ENCODE peak calls at places on chromosomes 7 and 10, in four cellular contexts. X is spleen, B is HCT116, Q is stomach. G is an unnamed sample.

GRCh38 chr7:66150471-66150870 is 35.8 kb downstream of the CRCP start:
- DNase-seq in X (no peak), B (no peak), Q (no peak), G (no peak)

GRCh38 chr10:102064503-102064867 is 664 bp upstream of the HPS6 start:
- DNase-seq in X (no peak), B (no peak), Q (no peak), G (no peak)

GRCh38 chr7:148847815-148848726 is 36.0 kb downstream of the EZH2 start:
- DNase-seq in X (no peak), B (no peak), Q (no peak), G (no peak)

GRCh38 chr10:12703141-12703540 is 298.4 kb downstream of the CCDC3 start:
- DNase-seq in X (no peak), B (no peak), Q (no peak), G (no peak)

GRCh38 chr10:96374639-96374984 is 15.8 kb upstream of the OPALIN start:
- DNase-seq in X (no peak), B (no peak), Q (no peak), G (no peak)

GRCh38 chr10:102310356-102311024 is 65.2 kb downstream of the GBF1 start:
- DNase-seq in X (no peak), B (peak), Q (no peak), G (no peak)

GRCh38 chr10:23408330-23408976 is 30.4 kb upstream of the OTUD1 start:
- DNase-seq in X (no peak), B (no peak), Q (no peak), G (no peak)

GRCh38 chr10:31143331-31143935 is 111.8 kb upstream of the ZNF438 start:
- DNase-seq in X (no peak), B (no peak), Q (no peak), G (no peak)

GRCh38 chr7:100575206-100575631 is 1.5 kb upstream of the SAP25 start:
- DNase-seq in X (no peak), B (no peak), Q (no peak), G (no peak)

GRCh38 chr10:64376169-64376568 is 855.0 kb downstream of the REEP3 start:
- DNase-seq in X (no peak), B (no peak), Q (no peak), G (no peak)

GRCh38 chr7:124246262-124246863 is 213.5 kb upstream of the TMEM229A start:
- DNase-seq in X (no peak), B (no peak), Q (no peak), G (no peak)

GRCh38 chr10:60348982-60349381 is 40.7 kb downstream of the ANK3 start:
- DNase-seq in X (no peak), B (no peak), Q (no peak), G (no peak)

GRCh38 chr7:4531236-4531635 is 150.9 kb upstream of the FOXK1 start:
- DNase-seq in X (no peak), B (no peak), Q (no peak), G (no peak)

GRCh38 chr10:31303212-31303611 is 15.8 kb upstream of the ZEB1 start:
- DNase-seq in X (no peak), B (no peak), Q (no peak), G (no peak)

GRCh38 chr10:118457824-118458428 is 115.8 kb upstream of the FAM204A start:
- DNase-seq in X (no peak), B (no peak), Q (no peak), G (no peak)

GRCh38 chr10:31418481-31418880 is 99.5 kb downstream of the ZEB1 start:
- DNase-seq in X (no peak), B (no peak), Q (no peak), G (no peak)

GRCh38 chr10:86770412-86770960 is 14.1 kb downstream of the BMPR1A start:
- DNase-seq in X (no peak), B (no peak), Q (no peak), G (no peak)

GRCh38 chr10:118116555-118117311 is 70.0 kb upstream of the RAB11FIP2 start:
- DNase-seq in X (no peak), B (no peak), Q (no peak), G (no peak)

GRCh38 chr7:80640841-80641240 is 2.4 kb downstream of the CD36 start:
- DNase-seq in X (no peak), B (no peak), Q (no peak), G (no peak)

GRCh38 chr10:122490786-122491680 is 29.7 kb downstream of the HTRA1 start:
- DNase-seq in X (no peak), B (no peak), Q (no peak), G (no peak)

GRCh38 chr7:44713141-44713540 is 35.5 kb upstream of the ZMIZ2 start:
- DNase-seq in X (peak), B (no peak), Q (no peak), G (no peak)

GRCh38 chr7:2299131-2299829 is 15.0 kb downstream of the SNX8 start:
- DNase-seq in X (no peak), B (no peak), Q (no peak), G (no peak)

GRCh38 chr7:66296001-66296521 is 90.9 kb downstream of the TPST1 start:
- DNase-seq in X (no peak), B (no peak), Q (no peak), G (no peak)

GRCh38 chr10:24150853-24151252 is 58.1 kb upstream of the KIAA1217 start:
- DNase-seq in X (no peak), B (no peak), Q (no peak), G (no peak)

GRCh38 chr7:82413237-82413636 is 30.3 kb downstream of the CACNA2D1 start:
- DNase-seq in X (no peak), B (no peak), Q (no peak), G (no peak)

GRCh38 chr7:139153832-139154231 is 44.3 kb upstream of the ZC3HAV1 start:
- DNase-seq in X (no peak), B (no peak), Q (no peak), G (no peak)

GRCh38 chr10:126375926-126376554 is 12.2 kb downstream of the ADAM12 start:
- DNase-seq in X (no peak), B (no peak), Q (no peak), G (no peak)

GRCh38 chr10:104197364-104197763 is 34.8 kb downstream of the CFAP43 start:
- DNase-seq in X (no peak), B (peak), Q (no peak), G (no peak)

GRCh38 chr10:119315128-119316001 is 108.0 kb downstream of the GRK5 start:
- DNase-seq in X (no peak), B (peak), Q (no peak), G (peak)

GRCh38 chr7:39217752-39218151 is 240.0 kb downstream of the POU6F2 start:
- DNase-seq in X (no peak), B (no peak), Q (no peak), G (no peak)

DNA sequence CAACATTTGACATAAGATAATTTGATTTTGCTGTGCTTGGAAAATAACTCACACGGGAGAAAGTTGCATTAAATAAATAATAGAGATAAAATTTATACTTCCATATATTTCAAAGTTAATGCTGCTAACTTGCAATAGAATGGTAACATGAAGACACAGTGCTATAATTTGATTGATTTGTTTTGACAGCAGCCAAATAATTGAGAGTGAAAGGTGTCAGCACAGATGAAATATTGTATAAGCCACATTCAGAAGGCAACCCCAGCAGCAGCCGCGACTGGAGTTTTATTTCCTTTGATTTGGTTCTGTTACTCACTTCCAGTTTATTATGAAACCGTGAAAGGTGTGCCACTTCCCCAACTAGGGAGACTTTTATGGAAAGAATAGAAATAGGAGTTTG is 242.2 kb downstream of the POU6F2 start:
- DNase-seq in X (no peak), B (no peak), Q (no peak), G (no peak)
- TF ChIP-seq POLR2AphosphoS5 in X (no peak), B (no peak), Q (no peak), G (no peak)

DNA sequence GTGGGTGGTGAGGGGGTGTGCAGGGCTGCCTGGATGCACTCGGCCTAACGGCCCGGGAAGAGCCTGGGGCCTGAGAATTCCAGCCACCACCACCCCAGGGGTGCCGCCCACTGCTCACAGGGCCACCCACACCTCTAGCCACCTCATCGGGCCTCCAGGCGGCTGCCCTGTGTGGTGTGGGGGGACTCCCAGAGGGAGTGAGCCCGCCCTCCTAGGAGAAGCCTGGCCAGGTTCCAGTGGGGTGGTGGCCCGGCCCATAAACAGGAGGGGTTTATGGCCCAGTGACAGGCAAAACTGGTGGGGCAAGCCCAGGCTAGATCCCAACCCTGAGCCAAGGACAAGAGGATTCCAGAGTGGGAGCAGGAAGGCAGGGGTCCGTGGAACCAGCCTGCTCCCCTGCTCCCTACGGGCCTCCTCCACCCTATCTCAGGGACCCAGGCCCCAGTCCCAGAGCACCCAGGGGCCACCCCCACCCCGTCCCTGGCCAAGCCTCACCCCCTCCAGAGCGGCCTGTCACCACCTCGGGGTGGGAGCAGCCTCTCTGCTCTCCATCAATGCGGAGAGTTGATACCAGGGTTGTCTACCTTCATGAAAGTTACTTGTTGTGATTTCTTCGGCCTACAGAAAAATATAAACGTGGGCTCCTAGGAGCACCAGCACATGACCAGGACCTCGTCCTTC is 20.2 kb upstream of the PDGFA start:
- DNase-seq in X (no peak), B (peak), Q (peak), G (no peak)
- TF ChIP-seq POLR2AphosphoS5 in X (no peak), B (no peak), Q (no peak), G (no peak)

GRCh38 chr7:106258789-106259188 is 26.0 kb downstream of the NAMPT start:
- DNase-seq in X (no peak), B (no peak), Q (no peak), G (no peak)
- TF ChIP-seq POLR2AphosphoS5 in X (no peak), B (no peak), Q (no peak), G (no peak)

GRCh38 chr7:116271980-116272886 is 61.9 kb downstream of the TES start:
- DNase-seq in X (no peak), B (peak), Q (no peak), G (no peak)
- TF ChIP-seq POLR2AphosphoS5 in X (no peak), B (peak), Q (peak), G (no peak)

DNA sequence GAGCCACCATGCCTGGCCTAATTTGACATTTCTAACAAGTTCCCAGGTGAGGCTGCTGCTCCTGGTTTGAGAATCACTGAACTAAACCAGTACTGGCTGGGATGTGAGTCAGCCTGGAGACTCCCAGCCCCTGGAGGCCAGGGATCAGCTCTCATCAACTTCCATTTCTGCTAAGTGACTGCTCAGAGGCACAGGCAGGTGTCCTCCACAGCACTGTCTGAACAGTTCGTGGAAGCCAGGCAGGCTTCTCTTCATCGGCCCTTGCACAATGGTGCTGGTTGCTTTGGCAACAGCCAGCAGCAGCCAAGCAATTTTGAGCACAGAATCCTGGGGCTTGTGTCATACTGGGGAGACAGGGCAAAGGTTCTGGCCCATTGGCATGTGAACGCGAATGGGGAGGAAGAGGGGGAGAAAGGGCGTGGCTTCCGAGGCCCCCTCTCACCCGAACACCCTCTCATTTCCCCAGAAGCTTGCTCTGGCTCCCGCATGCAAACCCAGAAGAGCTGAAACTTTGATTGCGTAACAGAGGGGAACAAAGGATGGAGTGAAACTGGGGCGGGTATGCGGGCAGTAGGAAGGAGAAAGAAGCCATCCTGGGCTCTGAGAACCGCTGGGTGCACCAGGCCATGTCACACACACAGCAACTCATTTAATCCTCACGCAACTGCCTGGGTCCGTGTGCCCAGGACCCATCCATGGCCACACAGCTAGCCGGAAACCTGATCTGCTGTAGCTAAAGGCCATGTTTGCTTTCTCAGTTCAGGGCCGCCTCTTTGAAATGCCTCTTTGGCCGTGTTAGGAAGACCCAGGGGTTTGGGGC is 9.0 kb upstream of the POR start:
- DNase-seq in X (peak), B (no peak), Q (peak), G (no peak)
- TF ChIP-seq POLR2AphosphoS5 in X (peak), B (no peak), Q (peak), G (no peak)

GRCh38 chr7:92423646-92424045 is 23.6 kb upstream of the GATAD1 start:
- DNase-seq in X (no peak), B (no peak), Q (no peak), G (no peak)
- TF ChIP-seq POLR2AphosphoS5 in X (no peak), B (no peak), Q (no peak), G (no peak)

GRCh38 chr10:7755103-7755502 is 32.7 kb downstream of the KIN start:
- DNase-seq in X (no peak), B (no peak), Q (no peak), G (no peak)

GRCh38 chr10:7756360-7756992 is 31.3 kb downstream of the KIN start:
- DNase-seq in X (no peak), B (peak), Q (peak), G (no peak)

GRCh38 chr10:7750222-7750621 is 37.6 kb downstream of the KIN start:
- DNase-seq in X (no peak), B (no peak), Q (no peak), G (no peak)

DNA sequence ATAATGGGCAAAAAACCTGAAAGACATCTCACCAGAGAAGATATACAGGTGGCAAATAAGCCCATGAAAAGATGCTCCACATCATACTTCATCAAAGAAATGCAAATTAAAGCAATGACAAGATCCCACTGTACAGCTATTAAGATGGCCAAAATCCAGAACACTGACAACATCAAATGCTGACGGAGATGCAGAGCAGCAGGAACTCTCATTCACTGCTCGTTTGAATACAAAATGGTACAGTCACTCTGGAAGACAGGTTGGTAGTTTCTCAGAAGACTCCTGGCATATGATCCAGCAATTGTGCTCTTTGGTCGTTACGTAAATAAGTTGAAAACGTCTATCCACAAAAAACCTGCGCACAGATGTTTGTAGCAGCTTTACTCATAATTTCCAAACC is 35.5 kb downstream of the KIN start:
- DNase-seq in X (no peak), B (no peak), Q (no peak), G (no peak)
- TF ChIP-seq POLR2AphosphoS5 in X (no peak), B (no peak), Q (no peak), G (no peak)

GRCh38 chr10:34102237-34102673 is 712.8 kb downstream of the PARD3 start:
- DNase-seq in X (no peak), B (no peak), Q (no peak), G (no peak)
- TF ChIP-seq POLR2AphosphoS5 in X (peak), B (no peak), Q (peak), G (no peak)

DNA sequence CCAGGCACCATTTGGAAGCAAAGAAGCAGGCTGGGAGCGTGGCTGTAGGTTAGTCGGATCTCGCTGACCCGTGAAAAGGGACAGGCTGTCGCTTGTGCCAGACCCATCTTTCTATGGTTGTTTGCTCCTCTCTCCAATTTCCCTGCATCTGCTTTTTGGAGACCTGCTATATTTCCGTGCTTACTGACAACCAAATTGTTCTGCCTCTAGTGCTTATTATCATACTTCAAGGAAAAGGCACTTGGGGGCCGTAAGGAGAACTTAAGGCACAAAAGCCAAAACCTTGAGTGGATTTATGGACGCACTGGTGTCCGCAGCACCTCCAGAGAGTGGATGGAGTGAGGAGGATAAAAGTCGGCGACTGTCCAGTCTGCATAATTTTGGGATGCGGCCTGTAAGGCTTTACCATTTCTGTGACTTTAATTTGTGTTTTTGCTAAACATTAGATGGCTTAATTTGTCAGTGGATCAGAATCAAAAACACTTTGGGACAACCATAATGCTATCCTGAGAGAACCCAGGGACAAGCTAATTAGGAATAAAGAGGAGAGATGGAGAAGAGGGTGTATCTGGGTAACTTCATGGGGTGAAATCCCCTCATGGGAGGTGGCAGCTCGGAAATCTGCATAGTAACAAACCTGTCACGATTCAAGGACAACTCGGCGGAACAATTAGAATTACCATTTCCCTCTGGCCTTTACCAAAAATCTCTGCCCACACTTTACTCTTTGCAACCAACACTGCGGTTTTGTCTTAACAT is 206.7 kb downstream of the HDAC9 start:
- DNase-seq in X (no peak), B (no peak), Q (no peak), G (no peak)
- TF ChIP-seq POLR2AphosphoS5 in X (no peak), B (no peak), Q (no peak), G (no peak)

G was measured in GM12891.